ENCODE peak calls at places on chromosomes 4 and X, in four cellular contexts. I is ovary, N is WTC11, H is T-helper 2 cell. Q is an unnamed sample.

GRCh38 chrX:15151267-15152196 is 118.4 kb downstream of the ASB9 start:
- DNase-seq in H (peak), N (no peak), I (no peak), Q (peak)

GRCh38 chr4:81352476-81352875 is 119.2 kb downstream of the RASGEF1B start:
- DNase-seq in H (no peak), I (no peak), N (no peak), Q (no peak)

GRCh38 chrX:71107762-71108360 is 1.3 kb upstream of the CXorf65 start:
- DNase-seq in H (no peak), N (no peak), I (no peak), Q (no peak)

GRCh38 chr4:98586231-98586630 is 72.2 kb downstream of the TSPAN5 start:
- DNase-seq in H (no peak), I (no peak), N (no peak), Q (no peak)

GRCh38 chr4:165439981-165440380 is 61.2 kb downstream of the CPE start:
- DNase-seq in H (no peak), I (no peak), N (no peak), Q (no peak)

GRCh38 chr4:27412617-27413016 is 552.0 kb downstream of the STIM2 start:
- DNase-seq in H (no peak), I (no peak), N (no peak), Q (no peak)

GRCh38 chr4:128298129-128298758 is 10.6 kb upstream of the PGRMC2 start:
- DNase-seq in N (no peak), H (no peak), I (no peak), Q (no peak)

GRCh38 chr4:186471441-186471840 is 83.9 kb downstream of the MTNR1A start:
- DNase-seq in N (no peak), I (no peak), H (no peak), Q (no peak)

GRCh38 chrX:72139538-72139937 is 7.8 kb upstream of the RTL5 start:
- DNase-seq in H (no peak), I (no peak), N (no peak), Q (no peak)

GRCh38 chr4:115215935-115216334 is 102.5 kb upstream of the NDST4 start:
- DNase-seq in I (no peak), N (no peak), H (no peak), Q (no peak)

GRCh38 chrX:66635360-66635759 is 3.5 kb downstream of the EDA2R start:
- DNase-seq in N (no peak), I (no peak), H (no peak), Q (peak)